ENCODE peak calls at places on chromosomes 2 and 18, in four cellular contexts. A is adipocyte, F is AG04450, U is brain microvascular endothelial cell. Q is an unnamed sample.

GRCh38 chr2:10036095-10036879 is 7.1 kb upstream of the KLF11 start:
- DNase-seq in U (peak; percentile 23), A (peak; percentile 74), F (no peak), Q (peak; percentile 79)

GRCh38 chr2:76280676-76281075 is 570.0 kb upstream of the GCFC2 start:
- DNase-seq in A (no peak), F (no peak), U (no peak), Q (no peak)

GRCh38 chr2:148273158-148273691 is 252.3 kb downstream of the MBD5 start:
- DNase-seq in U (no peak), A (peak; percentile 47), F (peak; percentile 11), Q (no peak)

GRCh38 chr18:27239669-27240068 is 54.6 kb upstream of the CHST9 start:
- DNase-seq in F (no peak), A (no peak), U (no peak), Q (no peak)

GRCh38 chr2:8247905-8248622 is 433.8 kb upstream of the ID2 start:
- DNase-seq in A (peak; percentile 59), U (peak; percentile 1), F (no peak), Q (no peak)

GRCh38 chr18:23166863-23167531 is 31.7 kb downstream of the CABLES1 start:
- DNase-seq in U (peak; percentile 31), A (no peak), F (no peak), Q (no peak)

GRCh38 chr18:68041327-68041726 is 524.8 kb upstream of the DSEL start:
- DNase-seq in A (no peak), F (no peak), U (no peak), Q (no peak)

GRCh38 chr2:173607601-173608311 is 253.1 kb downstream of the CDCA7 start:
- DNase-seq in U (no peak), F (no peak), A (no peak), Q (no peak)

GRCh38 chr18:3151379-3152264 is 68.1 kb downstream of the MYOM1 start:
- DNase-seq in F (no peak), A (peak; percentile 73), U (no peak), Q (no peak)

GRCh38 chr2:132547089-132547687 is 122.8 kb downstream of the LYPD1 start:
- DNase-seq in U (peak; percentile 78), A (peak; percentile 92), F (peak; percentile 61), Q (peak; percentile 54)

GRCh38 chr2:215713393-215713792 is 277.5 kb upstream of the FN1 start:
- DNase-seq in U (no peak), A (peak; percentile 91), F (peak; percentile 73), Q (no peak)

GRCh38 chr2:198259496-198259895 is 455.1 kb downstream of the PLCL1 start:
- DNase-seq in A (no peak), F (no peak), U (no peak), Q (no peak)

GRCh38 chr2:19264847-19265246 is 93.6 kb downstream of the OSR1 start:
- DNase-seq in F (no peak), U (no peak), A (no peak), Q (no peak)

GRCh38 chr2:129984426-129984825 is 5.0 kb downstream of the RAB6C start:
- DNase-seq in F (no peak), U (no peak), A (no peak), Q (no peak)
- H3K4me3 ChIP-seq in F (no peak overlapping the region), U (no peak overlapping the region), A (no peak overlapping the region), Q (no peak overlapping the region)

GRCh38 chr2:66448592-66448991 is 13.7 kb downstream of the MEIS1 start:
- DNase-seq in A (no peak), U (no peak), F (no peak), Q (no peak)

GRCh38 chr2:66445781-66446177 is 10.9 kb downstream of the MEIS1 start:
- DNase-seq in F (no peak), A (no peak), U (no peak), Q (peak; percentile 70)

GRCh38 chr2:66446178-66446860 is 11.4 kb downstream of the MEIS1 start:
- DNase-seq in U (no peak), F (no peak), A (no peak), Q (no peak)

GRCh38 chr2:66447676-66448075 is 12.8 kb downstream of the MEIS1 start:
- DNase-seq in A (no peak), F (no peak), U (no peak), Q (no peak)

DNA sequence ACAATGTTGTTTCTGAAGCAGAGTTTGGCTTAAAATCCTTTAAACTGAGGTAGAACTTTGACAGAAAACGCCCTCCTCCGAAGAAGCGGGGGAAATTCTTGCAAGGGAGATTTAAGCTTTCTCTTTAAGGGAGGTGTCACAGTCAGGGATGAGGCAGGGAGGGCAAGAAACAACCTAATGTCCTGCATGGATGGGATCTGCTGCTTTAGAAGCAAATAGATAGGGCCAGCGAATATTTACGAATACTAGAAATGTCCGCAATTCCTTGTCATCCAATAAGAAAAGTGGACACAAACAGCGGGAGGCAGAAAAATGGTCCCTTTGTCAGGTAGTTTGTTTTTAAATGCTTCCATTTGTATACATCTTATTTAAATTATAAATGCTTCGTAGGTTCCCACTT is 12.0 kb downstream of the MEIS1 start:
- DNase-seq in F (no peak), A (no peak), U (no peak), Q (no peak)
- H3K4me3 ChIP-seq in F (peak overlapping the region; percentile 91), A (peak overlapping the region; percentile 79), U (no peak overlapping the region), Q (peak overlapping the region; percentile 31)

GRCh38 chr2:235651643-235652042 is 157.8 kb downstream of the AGAP1 start:
- DNase-seq in U (no peak), F (no peak), A (no peak), Q (no peak)

GRCh38 chr2:235658371-235659174 is 164.7 kb downstream of the AGAP1 start:
- DNase-seq in F (no peak), A (no peak), U (no peak), Q (peak; percentile 58)

GRCh38 chr2:235649418-235649817 is 155.6 kb downstream of the AGAP1 start:
- DNase-seq in U (no peak), F (no peak), A (no peak), Q (no peak)

GRCh38 chr2:235659767-235660322 is 166.0 kb downstream of the AGAP1 start:
- DNase-seq in F (peak; percentile 66), U (peak; percentile 92), A (peak; percentile 77), Q (no peak)

GRCh38 chr2:235654115-235654514 is 160.3 kb downstream of the AGAP1 start:
- DNase-seq in U (peak; percentile 79), A (no peak), F (no peak), Q (no peak)
- H3K4me3 ChIP-seq in U (no peak overlapping the region), A (no peak overlapping the region), F (no peak overlapping the region), Q (no peak overlapping the region)

GRCh38 chr2:140880573-140880972 is 1250.2 kb downstream of the LRP1B start:
- DNase-seq in A (peak; percentile 54), U (no peak), F (peak; percentile 79), Q (no peak)
- H3K4me3 ChIP-seq in A (no peak overlapping the region), U (no peak overlapping the region), F (no peak overlapping the region), Q (no peak overlapping the region)

GRCh38 chr2:140183056-140183765 is 1403.0 kb upstream of the NXPH2 start:
- DNase-seq in U (no peak), F (no peak), A (no peak), Q (no peak)

GRCh38 chr2:140187086-140187485 is 1406.9 kb upstream of the NXPH2 start:
- DNase-seq in F (no peak), A (no peak), U (no peak), Q (no peak)

GRCh38 chr2:140185076-140185475 is 1404.9 kb upstream of the NXPH2 start:
- DNase-seq in U (no peak), F (no peak), A (no peak), Q (no peak)

DNA sequence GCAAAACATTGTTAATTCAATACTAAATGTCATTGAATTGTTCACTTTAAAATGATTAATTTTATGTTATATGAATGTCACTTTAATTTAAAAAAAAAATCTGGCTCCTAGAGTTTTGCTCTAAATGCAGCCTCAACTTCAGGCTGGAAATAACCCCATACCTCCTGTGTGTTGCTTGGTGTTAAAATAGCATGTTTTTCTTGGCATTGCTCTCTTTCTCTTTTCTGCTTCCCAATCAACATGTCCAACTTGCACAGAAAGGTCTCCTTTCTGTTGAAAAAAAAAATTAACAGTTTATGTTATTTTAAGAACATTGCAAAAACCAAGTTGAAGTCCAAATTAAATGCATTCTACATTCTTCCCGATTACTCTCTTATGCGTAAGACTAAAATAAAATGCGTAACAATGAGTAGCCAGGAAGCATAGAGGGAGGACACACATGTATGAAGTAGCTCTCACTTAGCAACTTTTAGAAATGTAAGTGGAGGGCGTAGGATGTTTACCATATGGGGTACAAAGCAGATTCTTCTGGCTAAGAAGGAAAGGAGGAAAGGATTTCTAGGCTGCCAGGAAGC is 1406.1 kb upstream of the NXPH2 start:
- DNase-seq in U (no peak), F (no peak), A (no peak), Q (no peak)
- H3K4me3 ChIP-seq in U (no peak overlapping the region), F (no peak overlapping the region), A (no peak overlapping the region), Q (no peak overlapping the region)

Q was measured in left lung.